ENCODE peak calls at places on chromosomes 5 and 9, in seven cellular contexts. G is upper lobe of right lung, R is cardiac muscle cell, C is uterus, A is mesenchymal stem cell, H is IMR-90, P is tibial nerve. Z is an unnamed sample.
A peak's percentile ranks its signal among the peaks of the same experiment; 100 is the strongest.

GRCh38 chr9:110252509-110253139 is 3.7 kb downstream of the TXN start:
- DNase-seq in G (no peak), R (peak; percentile 20), C (no peak), A (peak; percentile 60), H (no peak), P (no peak), Z (no peak)

GRCh38 chr9:124477211-124478013 is 27.2 kb downstream of the ADGRD2 start:
- DNase-seq in G (no peak), R (peak; percentile 5), C (no peak), A (no peak), H (no peak), P (no peak), Z (no peak)

GRCh38 chr5:88787856-88788255 is 95.1 kb downstream of the MEF2C start:
- DNase-seq in G (no peak), R (no peak), C (no peak), A (no peak), H (no peak), P (no peak), Z (no peak)

GRCh38 chr5:3265131-3265885 is 330.3 kb upstream of the IRX1 start:
- DNase-seq in G (no peak), R (no peak), C (no peak), A (no peak), H (no peak), P (no peak), Z (no peak)

GRCh38 chr5:966345-966710 is 42.3 kb upstream of the NKD2 start:
- DNase-seq in G (no peak), R (no peak), C (no peak), A (no peak), H (no peak), P (no peak), Z (no peak)

GRCh38 chr9:128033609-128034008 is 33.5 kb downstream of the NAIF1 start:
- DNase-seq in G (no peak), R (no peak), C (no peak), A (no peak), H (no peak), P (no peak), Z (no peak)

GRCh38 chr9:88180084-88180765 is 42.0 kb upstream of the SPATA31C2 start:
- DNase-seq in G (no peak), R (no peak), C (no peak), A (no peak), H (no peak), P (no peak), Z (no peak)

GRCh38 chr9:21656776-21657637 is 145.4 kb upstream of the MTAP start:
- DNase-seq in G (no peak), R (peak; percentile 93), C (no peak), A (no peak), H (peak; percentile 87), P (no peak), Z (no peak)

GRCh38 chr5:93193756-93194155 is 387.3 kb downstream of the NR2F1-AS1 start:
- DNase-seq in G (no peak), R (peak; percentile 61), C (no peak), A (peak; percentile 62), H (peak; percentile 36), P (no peak), Z (no peak)

GRCh38 chr5:135491552-135492318 is 39.6 kb upstream of the TIFAB start:
- DNase-seq in G (peak; percentile 76), R (no peak), C (no peak), A (no peak), H (no peak), P (no peak), Z (no peak)

GRCh38 chr9:34398875-34399274 is 22.2 kb upstream of the MYORG start:
- DNase-seq in G (no peak), R (no peak), C (no peak), A (no peak), H (no peak), P (no peak), Z (no peak)

GRCh38 chr5:64285188-64286130 is 119.8 kb downstream of the RNF180 start:
- DNase-seq in G (peak; percentile 38), R (no peak), C (no peak), A (no peak), H (no peak), P (no peak), Z (peak; percentile 28)

GRCh38 chr5:7849531-7850240 is 1.2 kb downstream of the CFAP90 start:
- DNase-seq in G (peak; percentile 60), R (peak; percentile 14), C (no peak), A (peak; percentile 25), H (no peak), P (no peak), Z (no peak)

GRCh38 chr9:114282507-114282906 is 40.4 kb upstream of the ORM1 start:
- DNase-seq in G (no peak), R (no peak), C (no peak), A (no peak), H (no peak), P (no peak), Z (peak; percentile 30)

GRCh38 chr5:178434851-178435250 is 155.3 kb downstream of the COL23A1 start:
- DNase-seq in G (no peak), R (no peak), C (no peak), A (no peak), H (no peak), P (no peak), Z (no peak)

GRCh38 chr9:86281577-86282076 is 711 bp downstream of the ISCA1 start:
- DNase-seq in G (no peak), R (no peak), C (no peak), A (no peak), H (no peak), P (no peak), Z (no peak)

GRCh38 chr5:157543825-157544622 is 31.6 kb downstream of the ADAM19 start:
- DNase-seq in G (no peak), R (peak; percentile 83), C (peak; percentile 54), A (peak; percentile 40), H (peak; percentile 87), P (no peak), Z (no peak)

GRCh38 chr9:138016406-138017187 is 139.0 kb downstream of the CACNA1B start:
- DNase-seq in G (no peak), R (no peak), C (no peak), A (no peak), H (no peak), P (no peak), Z (no peak)

GRCh38 chr9:30815585-30815984 is 1568.9 kb upstream of the ACO1 start:
- DNase-seq in G (no peak), R (peak; percentile 2), C (no peak), A (no peak), H (no peak), P (no peak), Z (no peak)

GRCh38 chr5:6734243-6734695 is 21.0 kb downstream of the TENT4A start:
- DNase-seq in G (peak; percentile 64), R (peak; percentile 18), C (no peak), A (no peak), H (peak; percentile 56), P (no peak), Z (no peak)

GRCh38 chr5:151029179-151029855 is 8.9 kb downstream of the GPX3 start:
- DNase-seq in G (no peak), R (no peak), C (no peak), A (no peak), H (no peak), P (no peak), Z (no peak)
- H3K27ac ChIP-seq in G (peak overlapping the region; percentile 75), R (no peak overlapping the region), C (peak overlapping the region; percentile 65), A (no peak overlapping the region), H (no peak overlapping the region), P (peak overlapping the region; percentile 68), Z (no peak overlapping the region)

DNA sequence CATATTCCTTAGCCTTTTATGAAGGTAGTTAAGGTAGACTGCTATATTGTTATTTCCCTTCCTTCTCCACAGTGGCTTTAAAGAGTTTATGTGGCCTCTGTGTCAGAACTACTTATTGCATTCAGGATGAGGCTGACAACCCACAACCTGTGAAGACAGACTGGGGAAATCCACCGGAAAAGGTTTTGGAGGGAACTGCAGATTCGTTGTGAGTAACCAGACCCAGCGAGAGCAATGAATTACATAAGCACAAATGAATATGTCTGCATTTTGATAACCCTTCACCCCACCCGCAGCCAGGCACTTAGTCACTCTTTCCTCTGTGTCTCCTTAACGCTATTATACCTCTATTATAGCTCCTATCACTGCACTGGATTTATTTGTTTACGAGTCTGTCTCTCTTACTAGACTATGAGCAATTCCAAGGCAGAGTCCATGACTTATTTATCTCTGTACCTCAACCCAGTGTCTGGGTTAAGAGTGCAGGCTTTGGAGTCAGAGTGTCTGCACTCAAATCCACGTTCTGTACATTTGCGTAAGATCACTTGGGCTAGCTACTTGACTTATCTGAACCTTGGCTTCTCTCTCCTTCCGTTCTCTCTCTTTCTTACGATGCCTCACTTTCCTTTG is 19.2 kb downstream of the KCTD16 start:
- DNase-seq in G (peak; percentile 56), R (peak; percentile 83), C (no peak), A (peak; percentile 94), H (peak; percentile 93), P (no peak), Z (no peak)
- H3K4me1 ChIP-seq in G (peaks cover 20% of the 10 kb centered on the region), R (no peaks in the 10 kb centered on the region), C (no peaks in the 10 kb centered on the region), A (no peaks in the 10 kb centered on the region), H (peaks cover 6% of the 10 kb centered on the region), P (no peaks in the 10 kb centered on the region), Z (no peaks in the 10 kb centered on the region)

DNA sequence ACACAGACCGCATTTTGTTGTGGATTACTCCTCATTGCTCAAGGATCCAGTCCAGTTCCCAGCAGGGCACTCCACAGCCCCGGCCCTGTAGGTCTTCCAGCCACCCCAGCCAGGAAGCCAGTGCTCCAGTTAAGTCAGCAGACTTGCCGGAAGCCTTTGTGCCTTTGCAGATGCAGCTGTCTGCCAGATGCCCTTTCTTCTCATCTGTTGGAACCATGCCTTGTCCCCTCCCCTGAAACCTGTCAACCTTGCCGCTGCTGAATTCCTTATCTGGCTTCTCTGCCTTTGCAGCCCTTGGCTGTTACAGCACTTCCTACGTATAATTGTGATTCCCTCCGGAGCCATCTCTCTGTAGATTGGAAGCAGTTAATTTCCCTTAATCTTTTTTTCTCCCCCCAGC is 28.4 kb downstream of the PSAT1 start:
- DNase-seq in G (no peak), R (peak; percentile 84), C (no peak), A (peak; percentile 65), H (peak; percentile 27), P (no peak), Z (peak; percentile 75)
- H3K36me3 ChIP-seq in G (no peaks in the 10 kb centered on the region), R (peaks cover 7% of the 10 kb centered on the region), C (no peaks in the 10 kb centered on the region), A (no peaks in the 10 kb centered on the region), H (peaks cover 30% of the 10 kb centered on the region), P (no peaks in the 10 kb centered on the region), Z (no peaks in the 10 kb centered on the region)

GRCh38 chr5:119322312-119322947 is 33.4 kb upstream of the TNFAIP8 start:
- DNase-seq in G (no peak), R (no peak), C (no peak), A (no peak), H (no peak), P (no peak), Z (no peak)

GRCh38 chr5:119321569-119322311 is 34.1 kb upstream of the TNFAIP8 start:
- DNase-seq in G (no peak), R (no peak), C (no peak), A (no peak), H (no peak), P (no peak), Z (no peak)

GRCh38 chr5:119324842-119325241 is 31.0 kb upstream of the TNFAIP8 start:
- DNase-seq in G (no peak), R (no peak), C (no peak), A (no peak), H (no peak), P (no peak), Z (no peak)

GRCh38 chr5:119322948-119323629 is 32.7 kb upstream of the TNFAIP8 start:
- DNase-seq in G (no peak), R (peak; percentile 35), C (no peak), A (no peak), H (peak; percentile 52), P (no peak), Z (no peak)

DNA sequence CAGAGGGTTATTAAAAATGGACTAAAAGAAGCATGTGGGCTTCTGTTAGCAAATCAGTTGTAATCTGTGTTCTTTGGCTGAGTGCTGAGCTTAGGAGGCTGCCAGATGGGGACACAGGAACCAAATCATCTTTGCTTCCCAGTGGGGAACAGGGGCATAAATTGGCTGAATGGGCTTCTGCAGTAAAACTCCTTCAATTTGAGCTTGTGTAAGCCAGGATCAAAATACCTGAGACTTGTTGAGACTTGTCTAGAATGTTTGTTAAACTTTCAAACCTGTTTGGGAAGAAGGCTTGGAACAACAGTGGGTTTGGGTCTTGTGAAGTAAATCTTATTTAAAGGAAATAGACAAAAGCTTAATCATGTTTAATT is 32.2 kb upstream of the TNFAIP8 start:
- DNase-seq in G (no peak), R (peak; percentile 45), C (no peak), A (peak; percentile 43), H (peak; percentile 61), P (no peak), Z (no peak)
- H3K27ac ChIP-seq in G (no peak overlapping the region), R (no peak overlapping the region), C (peak overlapping the region; percentile 28), A (peak overlapping the region; percentile 93), H (peak overlapping the region; percentile 87), P (peak overlapping the region; percentile 57), Z (no peak overlapping the region)